ENCODE peak calls at places on chromosome 1, in five cellular contexts. A is lower lobe of right lung, B is fibroblast of lung, L is neural progenitor cell, J is OCI-LY7. G is an unnamed sample.

GRCh38 chr1:58123051-58123450 is 423.5 kb downstream of the OMA1 start:
- DNase-seq in A (no peak), B (no peak), J (no peak), L (peak), G (no peak)

GRCh38 chr1:214415131-214415530 is 134.2 kb downstream of the SMYD2 start:
- DNase-seq in L (no peak), J (no peak), B (no peak), A (no peak), G (no peak)

GRCh38 chr1:99820546-99820945 is 29.6 kb upstream of the AGL start:
- DNase-seq in J (peak), B (no peak), A (no peak), L (no peak), G (no peak)

GRCh38 chr1:160207118-160207650 is 2.0 kb downstream of the PEA15 start:
- DNase-seq in L (no peak), A (no peak), B (no peak), J (no peak), G (no peak)

GRCh38 chr1:59730759-59731478 is 83.8 kb upstream of the HOOK1 start:
- DNase-seq in B (peak), A (no peak), L (no peak), J (no peak), G (peak)

GRCh38 chr1:109788695-109789521 is 25.2 kb upstream of the EPS8L3 start:
- DNase-seq in B (no peak), A (peak), J (peak), L (peak), G (no peak)

GRCh38 chr1:111603979-111604378 is 15.6 kb upstream of the RAP1A start:
- DNase-seq in A (no peak), B (no peak), L (no peak), J (peak), G (peak)

GRCh38 chr1:171127481-171127880 is 36.8 kb downstream of the FMO3 start:
- DNase-seq in A (no peak), J (no peak), L (no peak), B (peak), G (no peak)

GRCh38 chr1:201999625-202000238 is 10.7 kb upstream of the ELF3 start:
- DNase-seq in J (peak), L (peak), A (no peak), B (peak), G (peak)

GRCh38 chr1:230572121-230573083 is 69.9 kb upstream of the COG2 start:
- DNase-seq in L (no peak), B (peak), A (peak), J (no peak), G (no peak)

GRCh38 chr1:40796939-40797667 is 13.5 kb downstream of the KCNQ4 start:
- DNase-seq in B (no peak), L (no peak), J (no peak), A (no peak), G (no peak)

GRCh38 chr1:46623733-46624695 is 7.4 kb upstream of the MOB3C start:
- DNase-seq in A (no peak), B (no peak), L (peak), J (no peak), G (no peak)

GRCh38 chr1:45442272-45442671 is 48.7 kb downstream of the TESK2 start:
- DNase-seq in L (no peak), J (no peak), A (no peak), B (peak), G (no peak)

GRCh38 chr1:25690396-25690956 is 73.9 kb downstream of the MAN1C1 start:
- DNase-seq in L (no peak), B (no peak), J (no peak), A (no peak), G (no peak)

GRCh38 chr1:56524263-56524662 is 55.1 kb downstream of the PLPP3 start:
- DNase-seq in B (no peak), L (no peak), A (no peak), J (no peak), G (no peak)

GRCh38 chr1:112548540-112548939 is 39.8 kb downstream of the WNT2B start:
- DNase-seq in L (no peak), B (no peak), J (no peak), A (no peak), G (no peak)

GRCh38 chr1:58572691-58573090 is 4.4 kb downstream of the TACSTD2 start:
- DNase-seq in L (no peak), B (no peak), J (no peak), A (peak), G (peak)

GRCh38 chr1:84152649-84153056 is 8.6 kb downstream of the PRKACB start:
- DNase-seq in B (no peak), J (peak), L (no peak), A (no peak), G (no peak)

GRCh38 chr1:208090776-208091291 is 153.3 kb downstream of the PLXNA2 start:
- DNase-seq in L (no peak), B (peak), A (no peak), J (no peak), G (no peak)

GRCh38 chr1:108610073-108610472 is 50.2 kb downstream of the EEIG2 start:
- DNase-seq in A (no peak), B (no peak), L (no peak), J (no peak), G (peak)

GRCh38 chr1:190649553-190649952 is 171.9 kb upstream of the BRINP3 start:
- DNase-seq in A (no peak), B (no peak), J (no peak), L (no peak), G (no peak)
- H3K27ac ChIP-seq in A (no peak), B (no peak), J (no peak), L (no peak), G (no peak)

DNA sequence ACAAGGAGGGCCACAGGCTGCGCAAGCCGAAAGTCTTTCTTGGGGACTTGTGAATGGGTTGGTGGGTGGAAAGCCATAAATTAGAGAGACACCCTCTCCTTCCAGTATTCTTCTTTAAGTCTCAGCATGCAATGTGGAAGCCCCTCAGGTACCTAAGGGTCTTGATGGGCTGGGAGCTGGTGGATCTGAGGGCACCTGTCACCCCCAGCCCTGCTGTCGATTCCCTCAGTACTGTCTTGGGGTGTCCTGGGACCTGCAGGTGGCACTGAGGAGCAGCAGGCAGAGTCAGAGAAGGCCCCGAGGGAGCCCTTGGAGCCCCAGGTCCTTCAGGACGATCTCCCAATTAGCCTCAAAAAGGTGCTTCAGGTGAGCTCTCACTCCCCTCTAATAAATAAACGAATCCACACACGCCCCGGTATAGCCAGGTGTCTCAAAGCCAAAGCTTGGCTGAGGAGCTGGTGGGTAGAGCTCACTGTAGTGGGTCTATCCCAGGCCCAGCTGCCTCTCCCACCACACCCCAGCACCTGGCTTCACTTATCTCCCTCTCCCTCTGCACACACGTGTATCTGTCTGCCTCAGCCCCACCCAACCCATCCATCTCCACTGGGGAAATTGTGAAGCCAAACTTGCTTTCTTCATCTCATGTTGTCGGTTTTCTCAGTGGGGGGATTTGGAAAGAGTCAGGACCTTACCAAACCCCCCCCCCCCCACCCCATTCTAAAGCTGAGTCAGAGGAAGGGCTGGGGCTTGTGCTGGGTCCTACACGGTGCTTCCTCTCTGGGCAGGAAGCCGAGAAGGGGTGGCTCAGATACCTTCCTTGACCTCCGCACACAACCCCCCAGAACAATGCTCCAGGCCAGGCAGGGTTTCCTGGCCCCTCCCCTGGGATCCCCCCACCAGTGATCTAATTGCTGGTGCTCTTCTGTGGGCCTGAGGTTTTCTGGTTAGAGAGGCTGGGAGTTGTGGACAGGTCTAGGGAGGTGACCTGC is 1.6 kb downstream of the ADAM15 start:
- DNase-seq in B (no peak), J (peak), L (peak), A (no peak), G (peak)
- TF ChIP-seq CTCF in B (peak), J (peak), L (peak), A (peak), G (peak)

GRCh38 chr1:182355718-182356098 is 35.9 kb downstream of the GLUL start:
- DNase-seq in A (no peak), J (no peak), L (no peak), B (no peak), G (no peak)

GRCh38 chr1:182351790-182352364 is 39.7 kb downstream of the GLUL start:
- DNase-seq in J (no peak), A (no peak), B (no peak), L (no peak), G (no peak)

GRCh38 chr1:182348916-182349747 is 42.5 kb downstream of the GLUL start:
- DNase-seq in A (no peak), J (no peak), L (no peak), B (no peak), G (peak)

GRCh38 chr1:182347019-182347418 is 44.6 kb downstream of the GLUL start:
- DNase-seq in A (no peak), J (no peak), L (no peak), B (no peak), G (no peak)

GRCh38 chr1:182350839-182351238 is 40.8 kb downstream of the GLUL start:
- DNase-seq in B (no peak), J (no peak), A (no peak), L (no peak), G (no peak)
- H3K27ac ChIP-seq in B (no peak), J (no peak), A (no peak), L (no peak), G (no peak)

GRCh38 chr1:179187043-179187442 is 42.4 kb downstream of the ABL2 start:
- DNase-seq in B (no peak), A (no peak), L (no peak), J (no peak), G (no peak)

GRCh38 chr1:179184403-179184802 is 45.1 kb downstream of the ABL2 start:
- DNase-seq in A (no peak), J (no peak), B (no peak), L (no peak), G (no peak)

GRCh38 chr1:179187708-179188471 is 41.6 kb downstream of the ABL2 start:
- DNase-seq in B (no peak), A (no peak), L (no peak), J (no peak), G (no peak)

GRCh38 chr1:179178965-179179364 is 50.5 kb downstream of the ABL2 start:
- DNase-seq in J (no peak), B (peak), A (no peak), L (no peak), G (no peak)

DNA sequence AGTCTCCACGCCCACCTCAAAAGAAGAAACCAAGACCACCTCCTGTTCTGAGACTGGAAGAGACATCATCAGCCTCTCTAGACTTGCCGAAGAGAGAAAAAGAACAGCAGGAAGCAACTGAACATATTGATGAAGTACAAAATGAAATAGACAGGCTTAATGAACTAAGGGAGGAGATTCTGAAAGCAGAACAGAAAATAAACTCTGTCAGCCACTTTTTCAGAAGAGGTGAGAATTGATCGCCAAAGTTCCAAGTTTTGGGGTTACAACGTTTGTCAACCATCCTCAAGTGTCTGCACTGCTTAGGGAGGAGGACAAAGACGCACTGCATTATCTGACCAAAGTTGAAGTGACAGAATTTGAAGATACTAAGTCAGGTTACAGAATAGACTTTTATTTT is 45.6 kb downstream of the ABL2 start:
- DNase-seq in A (no peak), B (no peak), L (no peak), J (no peak), G (no peak)
- TF ChIP-seq CTCF in A (no peak), B (no peak), L (no peak), J (no peak), G (no peak)

DNA sequence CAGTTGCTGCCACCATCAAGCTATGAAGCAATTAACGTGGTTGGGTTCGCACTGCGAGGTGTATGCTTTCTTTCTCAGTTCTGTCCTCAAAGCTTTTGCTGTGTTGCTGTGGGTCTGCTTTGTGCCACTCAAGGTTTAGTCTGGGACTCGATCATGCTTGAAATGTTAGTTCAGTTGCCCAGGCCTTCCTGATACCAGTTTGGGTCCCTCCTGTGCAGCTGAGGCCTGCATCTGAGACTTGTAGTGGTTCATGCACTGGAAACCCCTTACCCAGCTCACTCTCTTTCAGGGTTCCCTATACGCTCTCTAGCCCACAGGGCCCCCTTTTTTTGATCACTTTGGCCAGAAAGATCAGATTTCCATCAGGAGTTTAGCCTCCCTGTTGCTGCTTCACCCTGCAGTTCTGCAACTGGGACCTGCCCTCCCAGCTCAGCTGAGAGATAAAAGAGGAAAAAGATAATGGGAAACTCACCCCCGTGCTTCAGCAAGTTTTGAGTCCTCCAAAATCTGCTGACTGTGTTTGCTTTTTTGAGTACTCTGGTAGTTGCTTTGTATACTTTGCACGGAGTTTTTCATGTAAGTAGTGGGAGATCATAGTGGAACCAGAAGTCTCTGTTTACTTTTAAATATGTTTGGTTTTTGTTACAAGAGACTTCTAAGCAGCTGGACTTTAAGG is 317.0 kb downstream of the HHAT start:
- DNase-seq in J (no peak), A (no peak), B (no peak), L (peak), G (peak)
- H3K27ac ChIP-seq in J (no peak), A (no peak), B (no peak), L (peak), G (peak)

DNA sequence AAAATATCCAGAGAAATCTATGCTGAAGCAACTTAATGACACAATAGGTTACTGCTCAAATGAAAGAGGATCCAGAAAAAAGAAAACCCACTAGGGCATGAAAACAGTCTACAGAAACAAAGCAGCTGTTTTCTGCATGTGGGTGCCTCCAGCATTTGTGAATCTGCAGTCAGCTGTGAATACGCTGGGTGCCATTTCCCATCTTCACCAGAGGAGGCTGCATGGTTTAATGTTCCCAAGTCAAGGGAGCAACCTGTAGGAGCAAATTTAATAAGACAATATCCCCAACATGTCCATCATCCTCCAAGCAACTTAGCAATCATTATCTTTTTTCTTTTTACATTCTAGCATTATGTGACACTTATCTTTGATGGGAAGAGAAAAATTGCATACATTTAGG is 396.6 kb downstream of the BRINP2 start:
- DNase-seq in J (peak), L (peak), B (peak), A (no peak), G (no peak)
- TF ChIP-seq CTCF in J (peak), L (peak), B (peak), A (no peak), G (no peak)

G was measured in thyroid gland.